ENCODE peak calls at places on chromosomes 3 and 15, in ten cellular contexts. A, F, H, R, B, X, I, U, L and J are unnamed samples.

GRCh38 chr3:169581633-169582032 is 81.9 kb downstream of the MECOM start:
- DNase-seq in R (peak; percentile 33), I (no peak), U (no peak), H (no peak), B (no peak), X (no peak), L (no peak), F (no peak), A (no peak), J (no peak)

GRCh38 chr15:29825205-29825604 is 2.9 kb upstream of the TJP1 start:
- DNase-seq in F (no peak), H (no peak), X (no peak), I (no peak), B (no peak), R (no peak), A (no peak), L (no peak), U (no peak), J (no peak)

GRCh38 chr15:74626752-74627692 is 11.4 kb downstream of the CLK3 start:
- DNase-seq in X (no peak), I (no peak), H (no peak), A (no peak), F (no peak), L (no peak), R (no peak), U (no peak), B (no peak), J (no peak)

GRCh38 chr3:172127141-172127540 is 87.8 kb downstream of the FNDC3B start:
- DNase-seq in H (no peak), F (no peak), A (no peak), X (no peak), U (no peak), I (no peak), B (no peak), R (no peak), L (no peak), J (no peak)

GRCh38 chr3:3705090-3705775 is 94.0 kb upstream of the LRRN1 start:
- DNase-seq in F (no peak), R (peak; percentile 59), H (no peak), B (no peak), A (no peak), I (no peak), X (no peak), U (no peak), L (peak; percentile 28), J (no peak)

GRCh38 chr15:63156708-63157065 is 590 bp downstream of the RPS27L start:
- DNase-seq in X (no peak), A (no peak), L (peak; percentile 28), I (peak; percentile 57), F (no peak), R (peak; percentile 45), B (peak; percentile 3), U (no peak), H (no peak), J (no peak)

GRCh38 chr3:187628169-187628568 is 42.0 kb downstream of the SST start:
- DNase-seq in R (peak; percentile 83), X (peak; percentile 42), F (no peak), B (no peak), L (no peak), H (no peak), I (no peak), U (no peak), A (no peak), J (no peak)

GRCh38 chr3:14220933-14221332 is 42.3 kb downstream of the LSM3 start:
- DNase-seq in U (no peak), R (no peak), B (no peak), F (no peak), H (no peak), L (no peak), A (no peak), X (no peak), I (no peak), J (no peak)

GRCh38 chr3:114333923-114334240 is 40.1 kb downstream of the TIGIT start:
- DNase-seq in U (no peak), I (no peak), X (no peak), H (no peak), A (no peak), B (no peak), L (no peak), R (no peak), F (no peak), J (no peak)

GRCh38 chr3:119427669-119428068 is 35.7 kb downstream of the TMEM39A start:
- DNase-seq in X (no peak), L (no peak), U (no peak), H (no peak), R (peak; percentile 11), B (no peak), I (no peak), A (no peak), F (no peak), J (no peak)

GRCh38 chr3:133295199-133295901 is 104.5 kb upstream of the BFSP2 start:
- DNase-seq in R (no peak), U (no peak), I (no peak), H (no peak), A (no peak), F (no peak), X (peak; percentile 38), L (no peak), B (no peak), J (peak; percentile 16)

GRCh38 chr3:148006508-148006907 is 597.3 kb downstream of the ZIC1 start:
- DNase-seq in L (no peak), U (no peak), F (no peak), I (no peak), X (no peak), A (peak; percentile 10), R (peak; percentile 11), H (no peak), B (no peak), J (no peak)

GRCh38 chr3:30549600-30549999 is 56.8 kb upstream of the TGFBR2 start:
- DNase-seq in F (no peak), B (no peak), U (no peak), I (no peak), R (peak; percentile 82), H (no peak), A (no peak), X (peak; percentile 65), L (no peak), J (no peak)

GRCh38 chr3:14428087-14429067 is 26.0 kb downstream of the SLC6A6 start:
- DNase-seq in I (no peak), A (no peak), F (no peak), L (no peak), H (no peak), X (no peak), B (no peak), R (no peak), U (no peak), J (peak; percentile 44)

GRCh38 chr3:106183762-106184391 is 315.1 kb upstream of the CBLB start:
- DNase-seq in A (no peak), B (no peak), X (no peak), R (no peak), H (no peak), F (no peak), I (no peak), U (no peak), L (no peak), J (peak; percentile 52)

GRCh38 chr3:51379301-51379700 is 5.8 kb upstream of the MANF start:
- DNase-seq in L (no peak), A (no peak), X (no peak), U (no peak), R (no peak), H (no peak), I (no peak), F (no peak), B (no peak), J (no peak)

GRCh38 chr3:158649791-158650190 is 5.5 kb downstream of the GFM1 start:
- DNase-seq in L (no peak), A (no peak), H (no peak), U (no peak), R (no peak), B (no peak), F (no peak), X (no peak), I (no peak), J (no peak)

GRCh38 chr15:59306520-59307163 is 66.0 kb downstream of the MYO1E start:
- DNase-seq in B (no peak), X (no peak), A (no peak), R (no peak), F (no peak), U (no peak), L (no peak), I (no peak), H (no peak), J (no peak)

GRCh38 chr15:26771917-26772587 is 814 bp downstream of the GABRB3 start:
- DNase-seq in B (no peak), H (no peak), R (no peak), I (no peak), X (no peak), L (no peak), A (no peak), F (no peak), U (no peak), J (no peak)

GRCh38 chr3:79361748-79362378 is 405.9 kb downstream of the ROBO1 start:
- DNase-seq in L (no peak), B (no peak), A (no peak), X (no peak), H (no peak), F (no peak), R (peak; percentile 63), I (no peak), U (no peak), J (no peak)

GRCh38 chr15:26561994-26562730 is 210.7 kb downstream of the GABRB3 start:
- DNase-seq in H (no peak), A (no peak), F (no peak), I (no peak), X (no peak), L (peak; percentile 17), B (no peak), R (no peak), U (no peak), J (no peak)

GRCh38 chr15:52163321-52164190 is 27.6 kb downstream of the GNB5 start:
- DNase-seq in A (no peak), R (peak; percentile 77), X (peak; percentile 71), F (no peak), L (no peak), B (no peak), I (no peak), H (no peak), U (no peak), J (no peak)
- TF ChIP-seq CTCF in A (no peak), R (peak; percentile 55), X (peak; percentile 73), F (no peak), L (no peak), B (peak; percentile 19), I (no peak), H (no peak), U (no peak), J (peak; percentile 44)

GRCh38 chr3:62371032-62371734 is 2.2 kb downstream of the FEZF2 start:
- DNase-seq in F (no peak), H (no peak), A (no peak), R (peak; percentile 65), U (no peak), L (no peak), X (peak; percentile 50), I (no peak), B (no peak), J (no peak)
- H3K27me3 ChIP-seq in F (no peaks in the 10 kb centered on the region), H (peaks cover 97% of the 10 kb centered on the region), A (peaks cover 66% of the 10 kb centered on the region), R (peaks cover 100% of the 10 kb centered on the region), U (peaks cover 100% of the 10 kb centered on the region), L (peaks cover 100% of the 10 kb centered on the region), X (peaks cover 94% of the 10 kb centered on the region), I (peaks cover 47% of the 10 kb centered on the region), B (peaks cover 82% of the 10 kb centered on the region), J (peaks cover 2% of the 10 kb centered on the region)

GRCh38 chr3:139982404-139982803 is 47.4 kb downstream of the CLSTN2 start:
- DNase-seq in A (no peak), I (no peak), B (no peak), X (peak; percentile 3), L (no peak), H (no peak), R (peak; percentile 11), U (no peak), F (no peak), J (no peak)
- TF ChIP-seq CTCF in A (no peak), I (no peak), B (no peak), X (peak; percentile 53), L (peak; percentile 43), H (no peak), R (peak; percentile 45), U (no peak), F (no peak), J (peak; percentile 11)

GRCh38 chr3:25096536-25096935 is 331.5 kb upstream of the RARB start:
- DNase-seq in U (no peak), H (no peak), X (no peak), F (no peak), B (no peak), R (no peak), L (no peak), A (no peak), I (no peak), J (no peak)
- H3K27me3 ChIP-seq in U (no peaks in the 10 kb centered on the region), H (no peaks in the 10 kb centered on the region), X (no peaks in the 10 kb centered on the region), F (no peaks in the 10 kb centered on the region), B (no peaks in the 10 kb centered on the region), R (no peaks in the 10 kb centered on the region), L (no peaks in the 10 kb centered on the region), A (no peaks in the 10 kb centered on the region), I (no peaks in the 10 kb centered on the region), J (no peaks in the 10 kb centered on the region)